ENCODE peak calls at places on chromosomes 7 and 10, in four cellular contexts. F is cardiac muscle cell, P is neuronal stem cell, A is upper lobe of right lung. B is an unnamed sample.

GRCh38 chr10:1874533-1874932 is 137.2 kb upstream of the ADARB2 start:
- DNase-seq in A (no peak), P (no peak), F (no peak), B (no peak)

GRCh38 chr10:7625836-7626235 is 40.9 kb downstream of the ITIH5 start:
- DNase-seq in P (no peak), F (peak; percentile 73), A (no peak), B (no peak)

GRCh38 chr7:152859781-152860191 is 100.2 kb downstream of the ACTR3B start:
- DNase-seq in P (no peak), A (no peak), F (no peak), B (no peak)

GRCh38 chr7:471866-472639 is 47.6 kb downstream of the PDGFA start:
- DNase-seq in A (peak; percentile 85), F (peak; percentile 99), P (no peak), B (no peak)

GRCh38 chr7:104482362-104483042 is 154.1 kb downstream of the LHFPL3 start:
- DNase-seq in F (no peak), P (no peak), A (no peak), B (no peak)

GRCh38 chr7:158355456-158356065 is 232.1 kb downstream of the PTPRN2 start:
- DNase-seq in F (no peak), A (no peak), P (no peak), B (no peak)

GRCh38 chr7:29987821-29988317 is 1.7 kb downstream of the SCRN1 start:
- DNase-seq in P (peak; percentile 31), F (peak; percentile 89), A (no peak), B (peak; percentile 27)

GRCh38 chr10:126062132-126063032 is 166.0 kb downstream of the FANK1 start:
- DNase-seq in P (no peak), A (peak; percentile 78), F (peak; percentile 91), B (peak; percentile 94)

GRCh38 chr7:134548877-134549276 is at the start of gene AKR1B15:
- DNase-seq in P (no peak), A (no peak), F (peak; percentile 14), B (no peak)

GRCh38 chr7:130881799-130882141 is 147.8 kb upstream of the KLF14 start:
- DNase-seq in F (no peak), A (no peak), P (no peak), B (no peak)

GRCh38 chr7:16739863-16740622 is 13.5 kb upstream of the TSPAN13 start:
- DNase-seq in A (no peak), P (no peak), F (peak; percentile 94), B (peak; percentile 95)

GRCh38 chr10:8042864-8043568 is 11.5 kb upstream of the GATA3 start:
- DNase-seq in P (peak; percentile 14), F (no peak), A (no peak), B (no peak)

GRCh38 chr7:18555968-18556367 is 60.4 kb downstream of the HDAC9 start:
- DNase-seq in F (no peak), P (no peak), A (no peak), B (no peak)

GRCh38 chr10:24209946-24210491 is 1.1 kb downstream of the KIAA1217 start:
- DNase-seq in P (no peak), F (peak; percentile 73), A (no peak), B (peak; percentile 58)

GRCh38 chr10:1551636-1552338 is 185.5 kb downstream of the ADARB2 start:
- DNase-seq in A (peak; percentile 42), F (no peak), P (no peak), B (no peak)

DNA sequence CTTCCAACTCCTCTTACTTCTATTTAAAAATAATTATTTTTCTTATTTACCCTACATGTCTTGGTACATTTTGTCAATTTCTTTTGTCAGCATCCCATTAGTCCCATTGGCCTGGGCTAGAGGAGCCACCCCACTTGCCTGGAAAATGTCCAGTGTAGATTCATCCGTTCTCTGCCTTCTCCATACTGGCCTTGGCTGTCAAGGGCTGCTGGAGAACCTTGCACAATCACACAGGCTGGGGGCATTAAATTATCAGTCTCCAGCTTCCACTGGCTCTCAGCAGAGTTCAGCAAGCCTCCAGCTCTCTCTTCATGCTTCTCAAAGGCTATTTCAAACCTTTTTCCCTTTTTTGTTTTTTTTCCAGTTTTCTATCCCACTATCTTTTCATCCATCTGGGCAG is 13.8 kb upstream of the ZCCHC24 start:
- DNase-seq in A (no peak), P (no peak), F (peak; percentile 71), B (no peak)
- H3K27ac ChIP-seq in A (no peak overlapping the region), P (no peak overlapping the region), F (no peak overlapping the region), B (no peak overlapping the region)

GRCh38 chr10:61905837-61906236 is 4.3 kb downstream of the ARID5B start:
- DNase-seq in P (no peak), F (no peak), A (no peak), B (no peak)

GRCh38 chr10:61905446-61905725 is 3.9 kb downstream of the ARID5B start:
- DNase-seq in P (no peak), A (no peak), F (no peak), B (no peak)

GRCh38 chr10:61907587-61907986 is 6.1 kb downstream of the ARID5B start:
- DNase-seq in P (no peak), F (no peak), A (no peak), B (no peak)

GRCh38 chr10:61907011-61907410 is 5.5 kb downstream of the ARID5B start:
- DNase-seq in P (no peak), A (no peak), F (no peak), B (no peak)

DNA sequence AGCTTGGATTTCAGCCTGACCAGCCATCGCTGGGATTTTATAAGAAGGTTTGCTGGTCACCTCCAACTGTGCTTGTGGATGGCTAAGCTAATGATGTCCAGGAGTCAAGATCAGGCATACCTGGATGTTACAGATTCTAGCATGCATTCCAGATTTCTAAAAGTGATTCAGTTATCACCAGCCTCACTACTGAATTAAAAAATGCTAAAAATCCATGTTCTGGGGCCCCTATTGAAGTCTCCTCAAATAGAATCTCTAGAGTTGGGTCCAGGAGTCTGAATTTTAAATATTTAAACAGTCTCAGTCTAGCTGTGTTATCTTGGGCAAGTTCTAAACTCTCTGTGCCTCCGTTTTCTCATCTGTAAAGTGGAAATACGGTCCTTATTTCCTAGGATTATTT is 5.0 kb downstream of the ARID5B start:
- DNase-seq in P (no peak), F (no peak), A (no peak), B (no peak)
- H3K27ac ChIP-seq in P (no peak overlapping the region), F (no peak overlapping the region), A (no peak overlapping the region), B (no peak overlapping the region)

GRCh38 chr7:22216309-22216708 is 140.6 kb downstream of the RAPGEF5 start:
- DNase-seq in F (no peak), A (no peak), P (no peak), B (no peak)

GRCh38 chr7:22216832-22217475 is 140.0 kb downstream of the RAPGEF5 start:
- DNase-seq in P (no peak), A (no peak), F (no peak), B (no peak)

GRCh38 chr7:22219739-22220493 is 137.0 kb downstream of the RAPGEF5 start:
- DNase-seq in F (peak; percentile 68), A (no peak), P (no peak), B (no peak)

GRCh38 chr7:22220947-22221346 is 136.0 kb downstream of the RAPGEF5 start:
- DNase-seq in F (peak; percentile 42), P (no peak), A (no peak), B (no peak)

DNA sequence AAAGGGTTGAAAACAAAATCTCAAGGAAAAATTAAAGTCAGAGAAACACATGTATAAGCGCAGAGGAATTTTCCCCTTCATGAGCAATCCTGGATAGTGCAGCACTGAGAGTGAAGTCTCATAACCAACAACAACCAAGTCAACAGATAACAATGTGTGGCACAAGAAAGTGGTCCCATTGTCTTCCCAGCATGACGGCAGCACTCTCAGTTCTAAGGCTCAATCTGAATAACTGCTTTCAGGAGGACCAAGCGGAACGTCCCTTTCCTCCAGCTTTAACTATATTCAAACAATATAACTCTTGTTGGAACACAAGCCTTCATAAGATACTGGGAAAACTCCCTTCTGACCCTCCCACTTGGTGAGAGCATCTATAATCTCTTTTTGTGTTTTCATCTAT is 137.9 kb downstream of the RAPGEF5 start:
- DNase-seq in A (no peak), F (peak; percentile 44), P (no peak), B (no peak)
- H3K27ac ChIP-seq in A (peak overlapping the region; percentile 86), F (no peak overlapping the region), P (no peak overlapping the region), B (no peak overlapping the region)

GRCh38 chr7:137986252-137987010 is 15.5 kb downstream of the CREB3L2 start:
- DNase-seq in A (no peak), F (peak; percentile 91), P (no peak), B (no peak)

GRCh38 chr7:137987563-137987962 is 14.3 kb downstream of the CREB3L2 start:
- DNase-seq in P (no peak), A (no peak), F (no peak), B (no peak)

GRCh38 chr7:137989127-137989526 is 12.8 kb downstream of the CREB3L2 start:
- DNase-seq in F (no peak), A (no peak), P (no peak), B (no peak)

GRCh38 chr7:137987011-137987334 is 14.9 kb downstream of the CREB3L2 start:
- DNase-seq in P (no peak), F (no peak), A (no peak), B (no peak)

GRCh38 chr7:137987968-137988367 is 13.9 kb downstream of the CREB3L2 start:
- DNase-seq in F (no peak), A (no peak), P (no peak), B (no peak)
- H3K27ac ChIP-seq in F (peak overlapping the region; percentile 39), A (no peak overlapping the region), P (no peak overlapping the region), B (no peak overlapping the region)

DNA sequence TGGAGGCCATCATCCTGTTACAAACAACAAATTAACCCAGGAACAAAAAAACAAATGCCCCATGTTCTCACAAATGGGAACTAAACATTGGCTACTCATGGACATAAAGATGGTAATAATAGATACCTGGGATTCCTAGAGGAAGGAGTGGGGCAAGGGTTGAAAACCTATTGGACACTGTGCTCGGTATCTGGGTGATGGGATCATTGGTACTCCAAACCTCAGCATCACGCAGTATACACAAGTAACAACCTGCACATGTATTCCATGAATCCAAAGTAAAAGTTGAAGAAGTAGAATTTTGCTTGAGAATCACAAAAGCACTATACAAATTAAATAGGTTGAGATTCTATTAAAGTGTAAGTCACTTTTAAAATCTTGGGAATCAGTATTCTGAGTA is 16.7 kb downstream of the GHITM start:
- DNase-seq in F (no peak), P (no peak), A (no peak), B (no peak)
- H3K27ac ChIP-seq in F (peak overlapping the region; percentile 27), P (no peak overlapping the region), A (no peak overlapping the region), B (no peak overlapping the region)

GRCh38 chr7:116491887-116492653 is 7.5 kb upstream of the CAV2 start:
- DNase-seq in F (no peak), P (no peak), A (no peak), B (no peak)

GRCh38 chr7:116492654-116493109 is 6.9 kb upstream of the CAV2 start:
- DNase-seq in P (no peak), A (no peak), F (no peak), B (no peak)

GRCh38 chr7:116487907-116488521 is 11.5 kb upstream of the CAV2 start:
- DNase-seq in F (no peak), A (no peak), P (no peak), B (no peak)

GRCh38 chr7:116494472-116494871 is 5.1 kb upstream of the CAV2 start:
- DNase-seq in A (no peak), P (no peak), F (no peak), B (no peak)

GRCh38 chr7:116490351-116490750 is 9.2 kb upstream of the CAV2 start:
- DNase-seq in P (no peak), A (no peak), F (no peak), B (no peak)
- H3K27ac ChIP-seq in P (no peak overlapping the region), A (no peak overlapping the region), F (no peak overlapping the region), B (no peak overlapping the region)

B was measured in epithelial cell of prostate.